ENCODE peak calls at places on chromosome 22, in six cellular contexts. One of them, this sample, is unnamed.

GRCh38 chr22:29105468-29105867 is 32.6 kb downstream of the KREMEN1 start:
- DNase-seq in naive thymus-derived CD8-positive, alpha-beta T cell: no peak
- DNase-seq in HuH-7.5: no peak
- DNase-seq in AG08396: no peak
- DNase-seq in T-helper 1 cell: no peak
- DNase-seq in GM18507: no peak
- DNase-seq in this sample: no peak

GRCh38 chr22:26890870-26891269 is 233.5 kb downstream of the MIAT start:
- DNase-seq in naive thymus-derived CD8-positive, alpha-beta T cell: no peak
- DNase-seq in HuH-7.5: no peak
- DNase-seq in AG08396: no peak
- DNase-seq in T-helper 1 cell: no peak
- DNase-seq in GM18507: no peak
- DNase-seq in this sample: no peak

GRCh38 chr22:24688294-24688693 is 85.3 kb downstream of the GGT1 start:
- DNase-seq in naive thymus-derived CD8-positive, alpha-beta T cell: no peak
- DNase-seq in HuH-7.5: no peak
- DNase-seq in AG08396: no peak
- DNase-seq in T-helper 1 cell: no peak
- DNase-seq in GM18507: no peak
- DNase-seq in this sample: no peak

GRCh38 chr22:48276933-48277867 is 1514.8 kb downstream of the TBC1D22A start:
- DNase-seq in naive thymus-derived CD8-positive, alpha-beta T cell: no peak
- DNase-seq in HuH-7.5: no peak
- DNase-seq in AG08396: no peak
- DNase-seq in T-helper 1 cell: no peak
- DNase-seq in GM18507: no peak
- DNase-seq in this sample: no peak

GRCh38 chr22:43345761-43346261 is 2.6 kb upstream of the SCUBE1 start:
- DNase-seq in naive thymus-derived CD8-positive, alpha-beta T cell: no peak
- DNase-seq in HuH-7.5: no peak
- DNase-seq in AG08396: no peak
- DNase-seq in T-helper 1 cell: no peak
- DNase-seq in GM18507: peak
- DNase-seq in this sample: no peak

GRCh38 chr22:35498026-35498425 is 42.6 kb upstream of the RASD2 start:
- DNase-seq in naive thymus-derived CD8-positive, alpha-beta T cell: no peak
- DNase-seq in HuH-7.5: no peak
- DNase-seq in AG08396: no peak
- DNase-seq in T-helper 1 cell: no peak
- DNase-seq in GM18507: no peak
- DNase-seq in this sample: no peak

GRCh38 chr22:49619301-49619700 is 208.4 kb downstream of the BRD1 start:
- DNase-seq in naive thymus-derived CD8-positive, alpha-beta T cell: no peak
- DNase-seq in HuH-7.5: no peak
- DNase-seq in AG08396: no peak
- DNase-seq in T-helper 1 cell: no peak
- DNase-seq in GM18507: no peak
- DNase-seq in this sample: no peak

GRCh38 chr22:43173976-43174720 is 12.8 kb downstream of the TTLL12 start:
- DNase-seq in naive thymus-derived CD8-positive, alpha-beta T cell: no peak
- DNase-seq in HuH-7.5: no peak
- DNase-seq in AG08396: no peak
- DNase-seq in T-helper 1 cell: no peak
- DNase-seq in GM18507: no peak
- DNase-seq in this sample: no peak

GRCh38 chr22:49083607-49084006 is 744.1 kb downstream of the BRD1 start:
- DNase-seq in naive thymus-derived CD8-positive, alpha-beta T cell: no peak
- DNase-seq in HuH-7.5: no peak
- DNase-seq in AG08396: no peak
- DNase-seq in T-helper 1 cell: no peak
- DNase-seq in GM18507: no peak
- DNase-seq in this sample: no peak

This sample was measured in foreskin melanocyte.